ENCODE peak calls at places on chromosomes 13 and 19, in six cellular contexts. C is A549, V is left ventricle myocardium inferior, O is SK-N-SH, E is HL-60, J is astrocyte. Y is an unnamed sample.

GRCh38 chr13:97127842-97128241 is 94.3 kb upstream of the MBNL2 start:
- DNase-seq in C (no peak), V (no peak), O (no peak), E (no peak), J (no peak), Y (no peak)

GRCh38 chr13:52664269-52664668 is 11.6 kb downstream of the SUGT1 start:
- DNase-seq in C (no peak), V (no peak), O (no peak), E (no peak), J (no peak), Y (no peak)

GRCh38 chr19:19460761-19461265 is 54.5 kb downstream of the TSSK6 start:
- DNase-seq in C (no peak), V (peak; percentile 69), O (peak; percentile 72), E (no peak), J (no peak), Y (no peak)

GRCh38 chr13:69796256-69796655 is 311.4 kb upstream of the ATXN8OS start:
- DNase-seq in C (no peak), V (no peak), O (no peak), E (no peak), J (no peak), Y (no peak)

GRCh38 chr19:45423589-45424190 is at the start of gene ERCC1:
- DNase-seq in C (peak; percentile 98), V (peak; percentile 96), O (peak; percentile 98), E (peak; percentile 95), J (peak; percentile 88), Y (peak; percentile 95)

GRCh38 chr13:113774177-113775107 is 15.4 kb downstream of the TMEM255B start:
- DNase-seq in C (peak; percentile 19), V (no peak), O (peak; percentile 50), E (no peak), J (peak; percentile 22), Y (no peak)

GRCh38 chr19:49151339-49152217 is 3.6 kb downstream of the HRC start:
- DNase-seq in C (peak; percentile 87), V (peak; percentile 56), O (peak; percentile 79), E (no peak), J (no peak), Y (no peak)

GRCh38 chr19:53308339-53308811 is 25.2 kb upstream of the ZNF845 start:
- DNase-seq in C (no peak), V (peak; percentile 16), O (peak; percentile 85), E (no peak), J (no peak), Y (no peak)

GRCh38 chr13:102873653-102874052 is 27.8 kb downstream of the ERCC5 start:
- DNase-seq in C (no peak), V (no peak), O (no peak), E (no peak), J (peak; percentile 18), Y (no peak)

GRCh38 chr13:54185785-54186184 is 1157.2 kb downstream of the OLFM4 start:
- DNase-seq in C (no peak), V (no peak), O (no peak), E (peak; percentile 15), J (no peak), Y (no peak)

GRCh38 chr19:53808710-53809125 is 15.4 kb downstream of the NLRP12 start:
- DNase-seq in C (peak; percentile 52), V (no peak), O (peak; percentile 49), E (peak; percentile 42), J (peak; percentile 23), Y (no peak)

GRCh38 chr13:33150146-33150545 is 133.9 kb downstream of the KL start:
- DNase-seq in C (no peak), V (no peak), O (no peak), E (no peak), J (no peak), Y (no peak)

GRCh38 chr19:36108684-36109083 is 2.3 kb upstream of the OVOL3 start:
- DNase-seq in C (no peak), V (no peak), O (no peak), E (no peak), J (no peak), Y (no peak)

GRCh38 chr19:8397746-8398721 is 7.9 kb downstream of the RAB11B start:
- DNase-seq in C (no peak), V (no peak), O (peak; percentile 24), E (no peak), J (no peak), Y (no peak)

GRCh38 chr13:64234255-64234654 is 2818.6 kb upstream of the PCDH20 start:
- DNase-seq in C (no peak), V (no peak), O (no peak), E (no peak), J (peak; percentile 87), Y (no peak)

GRCh38 chr13:79405501-79405830 is 589 bp downstream of the RBM26 start:
- DNase-seq in C (peak; percentile 19), V (no peak), O (no peak), E (peak; percentile 36), J (no peak), Y (no peak)

GRCh38 chr19:7860902-7861618 is 13.1 kb downstream of the PRR36 start:
- DNase-seq in C (no peak), V (no peak), O (no peak), E (no peak), J (no peak), Y (no peak)

GRCh38 chr13:51050021-51050886 is 60.8 kb downstream of the C13orf42 start:
- DNase-seq in C (no peak), V (no peak), O (no peak), E (no peak), J (no peak), Y (no peak)

GRCh38 chr19:18745012-18745735 is 45.9 kb downstream of the COMP start:
- DNase-seq in C (no peak), V (no peak), O (peak; percentile 73), E (no peak), J (no peak), Y (no peak)

GRCh38 chr19:4930664-4931063 is 21.4 kb downstream of the UHRF1 start:
- DNase-seq in C (no peak), V (no peak), O (no peak), E (no peak), J (peak; percentile 94), Y (no peak)

GRCh38 chr19:6766357-6767080 is 716 bp downstream of the SH2D3A start:
- DNase-seq in C (no peak), V (no peak), O (no peak), E (no peak), J (no peak), Y (no peak)

GRCh38 chr19:21474671-21475181 is 30.7 kb upstream of the ZNF429 start:
- DNase-seq in C (no peak), V (peak; percentile 82), O (peak; percentile 90), E (peak; percentile 7), J (peak; percentile 60), Y (peak; percentile 81)

GRCh38 chr13:91960947-91961346 is 562.5 kb downstream of the GPC5 start:
- DNase-seq in C (no peak), V (no peak), O (no peak), E (no peak), J (no peak), Y (no peak)

GRCh38 chr13:91962946-91963345 is 564.5 kb downstream of the GPC5 start:
- DNase-seq in C (no peak), V (no peak), O (no peak), E (no peak), J (no peak), Y (no peak)
- H3K27ac ChIP-seq in C (no peak overlapping the region), V (no peak overlapping the region), O (no peak overlapping the region), E (no peak overlapping the region), J (no peak overlapping the region), Y (no peak overlapping the region)

DNA sequence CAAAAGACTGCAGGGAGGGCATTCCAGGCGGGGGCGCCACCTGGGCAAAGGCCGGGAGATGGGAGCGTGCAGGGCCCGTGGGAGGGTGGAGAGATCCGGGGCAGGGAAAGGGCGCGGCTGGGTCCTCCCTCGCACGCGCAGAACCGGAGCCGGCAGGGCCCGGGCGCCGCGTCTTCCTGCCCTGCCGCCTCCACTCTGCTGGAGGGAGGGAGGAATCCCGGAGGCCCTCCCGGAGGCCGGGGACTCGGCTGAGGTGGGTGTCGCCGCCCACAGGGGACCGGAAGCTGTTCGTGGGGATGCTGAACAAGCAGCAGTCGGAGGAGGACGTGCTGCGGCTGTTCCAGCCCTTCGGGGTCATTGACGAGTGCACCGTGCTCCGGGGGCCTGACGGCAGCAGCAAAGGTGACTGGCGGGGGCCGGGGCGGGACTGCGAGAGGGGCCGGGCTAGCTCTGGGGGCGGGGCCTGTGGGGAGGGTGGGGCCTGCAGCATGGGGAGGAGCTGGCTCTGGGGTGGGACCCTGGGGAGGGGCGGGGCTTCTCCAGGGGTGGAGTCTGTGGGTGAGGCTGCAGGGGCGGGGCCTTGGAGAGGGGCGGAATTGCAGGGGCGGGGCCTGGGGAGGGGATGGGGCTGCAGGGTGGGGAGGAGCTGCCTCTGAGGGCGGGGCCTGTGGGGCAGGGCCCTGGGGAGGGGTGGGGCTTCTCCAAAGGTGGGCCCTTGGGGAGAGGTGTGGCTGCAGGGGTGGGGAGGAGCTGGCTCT is 51.3 kb downstream of the CELF5 start:
- DNase-seq in C (peak; percentile 84), V (peak; percentile 32), O (peak; percentile 100), E (peak; percentile 48), J (peak; percentile 8), Y (no peak)
- TF ChIP-seq CTCF in C (peak; percentile 80), V (peak; percentile 23), O (peak; percentile 35), E (no peak), J (no peak), Y (no peak)

DNA sequence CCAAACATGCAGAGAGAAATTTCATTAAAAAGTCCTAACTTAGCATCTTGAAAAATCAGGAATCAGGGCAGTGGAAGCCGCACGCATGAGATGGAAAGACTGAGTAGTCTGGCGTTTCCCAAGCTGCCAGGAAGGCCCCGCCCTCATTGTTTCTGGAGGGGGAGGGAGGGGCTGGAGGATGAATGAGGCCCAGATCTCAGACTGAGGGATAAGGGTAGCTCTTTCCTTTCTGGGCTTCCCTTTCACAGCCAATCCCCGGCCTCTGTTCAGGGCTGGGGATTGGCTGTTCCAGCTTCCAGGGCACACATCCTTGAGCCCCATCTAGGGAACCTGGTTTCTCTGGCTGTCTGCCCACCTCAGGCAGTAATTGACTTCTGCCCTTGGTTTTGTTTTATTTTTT is 7.3 kb downstream of the C19orf53 start:
- DNase-seq in C (no peak), V (peak; percentile 72), O (peak; percentile 86), E (no peak), J (peak; percentile 91), Y (peak; percentile 94)
- H3K27ac ChIP-seq in C (no peak overlapping the region), V (peak overlapping the region; percentile 72), O (peak overlapping the region; percentile 64), E (no peak overlapping the region), J (peak overlapping the region; percentile 64), Y (peak overlapping the region; percentile 89)

GRCh38 chr13:91145806-91146205 is 201.7 kb upstream of the MIR17HG start:
- DNase-seq in C (no peak), V (no peak), O (no peak), E (no peak), J (no peak), Y (no peak)

GRCh38 chr13:91141619-91142061 is 205.8 kb upstream of the MIR17HG start:
- DNase-seq in C (no peak), V (no peak), O (no peak), E (no peak), J (no peak), Y (no peak)

GRCh38 chr13:91148098-91148497 is 199.4 kb upstream of the MIR17HG start:
- DNase-seq in C (no peak), V (no peak), O (no peak), E (no peak), J (no peak), Y (no peak)

GRCh38 chr13:91142572-91142971 is 204.9 kb upstream of the MIR17HG start:
- DNase-seq in C (no peak), V (no peak), O (no peak), E (no peak), J (peak; percentile 89), Y (no peak)

DNA sequence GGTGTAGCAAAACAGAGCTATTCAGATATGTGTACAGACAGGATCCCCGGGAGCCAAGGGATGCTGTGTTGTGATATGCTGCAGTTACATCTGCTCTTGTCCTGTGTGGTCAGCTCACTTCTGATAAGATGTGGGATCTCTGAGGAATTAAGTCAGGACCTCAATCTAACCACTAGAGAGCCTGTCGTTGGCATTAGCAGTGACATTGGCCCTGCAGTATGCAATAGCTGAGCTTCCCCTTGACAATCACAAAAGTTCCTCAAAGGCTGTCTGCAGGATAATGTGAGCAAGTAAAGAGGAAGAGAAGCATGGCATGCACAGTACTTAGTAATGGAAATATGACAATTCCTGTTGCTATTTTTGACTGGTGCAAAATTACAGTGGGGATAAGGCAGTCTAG is 203.4 kb upstream of the MIR17HG start:
- DNase-seq in C (no peak), V (no peak), O (peak; percentile 16), E (peak; percentile 54), J (no peak), Y (no peak)
- TF ChIP-seq CTCF in C (no peak), V (no peak), O (no peak), E (no peak), J (no peak), Y (no peak)

Y was measured in coronary artery.